ENCODE peak calls at places on chromosomes 1 and 21, in four cellular contexts. I, P, A and W are unnamed samples.

GRCh38 chr21:29098156-29098555 is 24.7 kb upstream of the CCT8 start:
- DNase-seq in A (no peak), P (no peak), I (no peak), W (no peak)

GRCh38 chr21:42623684-42624083 is 29.7 kb upstream of the PDE9A start:
- DNase-seq in P (no peak), A (no peak), I (no peak), W (no peak)

GRCh38 chr1:42266253-42267135 is 68.5 kb downstream of the FOXJ3 start:
- DNase-seq in I (no peak), A (no peak), P (no peak), W (no peak)

GRCh38 chr1:76033800-76034475 is 40.6 kb upstream of the ST6GALNAC3 start:
- DNase-seq in A (no peak), P (no peak), I (no peak), W (no peak)

GRCh38 chr1:109252893-109253802 is 3.8 kb downstream of the CELSR2 start:
- DNase-seq in I (peak), P (no peak), A (peak), W (peak)

GRCh38 chr1:231931846-231932454 is 305.4 kb downstream of the DISC1 start:
- DNase-seq in P (no peak), A (no peak), I (peak), W (peak)

GRCh38 chr21:35857082-35857481 is 203.2 kb downstream of the SETD4 start:
- DNase-seq in A (no peak), I (no peak), P (no peak), W (no peak)

GRCh38 chr1:119959268-119959667 is 63.0 kb upstream of the ADAM30 start:
- DNase-seq in A (no peak), I (no peak), P (no peak), W (no peak)

GRCh38 chr1:245526141-245526540 is 371.4 kb downstream of the KIF26B start:
- DNase-seq in P (no peak), A (no peak), I (no peak), W (no peak)

GRCh38 chr1:228391411-228392020 is 15.1 kb downstream of the TRIM11 start:
- DNase-seq in P (no peak), A (no peak), I (no peak), W (no peak)

GRCh38 chr1:167059729-167060107 is 30.5 kb downstream of the GPA33 start:
- DNase-seq in A (no peak), I (no peak), P (no peak), W (no peak)

GRCh38 chr1:22196641-22197040 is 53.7 kb upstream of the WNT4 start:
- DNase-seq in A (no peak), I (no peak), P (no peak), W (no peak)

GRCh38 chr1:85623061-85623471 is 42.5 kb downstream of the CCN1 start:
- DNase-seq in I (peak), A (no peak), P (no peak), W (no peak)

GRCh38 chr1:27785763-27786162 is 12.7 kb downstream of the STX12 start:
- DNase-seq in I (no peak), A (no peak), P (no peak), W (no peak)

GRCh38 chr1:204081156-204081790 is 8.4 kb downstream of the SOX13 start:
- DNase-seq in I (no peak), P (no peak), A (no peak), W (no peak)

GRCh38 chr1:187313115-187313514 is 484.4 kb downstream of the PLA2G4A start:
- DNase-seq in I (peak), P (no peak), A (no peak), W (no peak)

GRCh38 chr1:174689524-174689923 is 241.8 kb downstream of the GPR52 start:
- DNase-seq in P (no peak), I (no peak), A (no peak), W (peak)

GRCh38 chr1:85371021-85371420 is 93.9 kb downstream of the DDAH1 start:
- DNase-seq in P (no peak), A (no peak), I (no peak), W (no peak)

GRCh38 chr1:164787834-164788231 is 228.8 kb downstream of the PBX1 start:
- DNase-seq in P (no peak), I (no peak), A (peak), W (peak)

GRCh38 chr1:93905734-93906133 is 3.5 kb downstream of the GCLM start:
- DNase-seq in I (no peak), P (no peak), A (no peak), W (no peak)

GRCh38 chr1:91527781-91528180 is 27.1 kb downstream of the CDC7 start:
- DNase-seq in A (no peak), I (no peak), P (no peak), W (no peak)

GRCh38 chr1:236515443-236515958 is 8.3 kb upstream of the LGALS8 start:
- DNase-seq in A (no peak), I (no peak), P (no peak), W (peak)

GRCh38 chr21:43283136-43283924 is 114.5 kb downstream of the CRYAA start:
- DNase-seq in P (no peak), A (no peak), I (no peak), W (no peak)

GRCh38 chr1:5915587-5916571 is 76.3 kb downstream of the NPHP4 start:
- DNase-seq in P (peak), I (peak), A (no peak), W (peak)

GRCh38 chr1:85484264-85484663 is 19.3 kb upstream of the DDAH1 start:
- DNase-seq in I (peak), A (no peak), P (no peak), W (no peak)

GRCh38 chr1:88731475-88731874 is 47.4 kb downstream of the PKN2 start:
- DNase-seq in I (peak), A (no peak), P (no peak), W (no peak)

GRCh38 chr1:167714098-167714850 is 7.5 kb upstream of the MPZL1 start:
- DNase-seq in P (peak), A (peak), I (peak), W (peak)

GRCh38 chr1:243927401-243927800 is 77.4 kb upstream of the AKT3 start:
- DNase-seq in I (peak), P (no peak), A (no peak), W (no peak)

GRCh38 chr1:156852414-156852874 is 6.5 kb downstream of the INSRR start:
- DNase-seq in I (no peak), A (peak), P (peak), W (no peak)